ENCODE peak calls at places on chromosomes 6 and 20, in four cellular contexts. One of them, this sample, is unnamed.

GRCh38 chr6:53159558-53159957 is 10.9 kb upstream of the GCM1 start:
- DNase-seq in mesendoderm: peak; percentile 58
- DNase-seq in foreskin melanocyte: no peak
- DNase-seq in left lung: no peak
- DNase-seq in this sample: no peak

GRCh38 chr6:106885659-106886058 is 88.9 kb downstream of the CD24 start:
- DNase-seq in mesendoderm: peak; percentile 15
- DNase-seq in foreskin melanocyte: no peak
- DNase-seq in left lung: no peak
- DNase-seq in this sample: no peak

GRCh38 chr6:50030777-50031562 is 9.2 kb upstream of the DEFB110 start:
- DNase-seq in mesendoderm: peak; percentile 86
- DNase-seq in foreskin melanocyte: no peak
- DNase-seq in left lung: no peak
- DNase-seq in this sample: peak; percentile 52

GRCh38 chr6:6788394-6789020 is 200.0 kb downstream of the LY86 start:
- DNase-seq in mesendoderm: peak; percentile 67
- DNase-seq in foreskin melanocyte: no peak
- DNase-seq in left lung: no peak
- DNase-seq in this sample: no peak

GRCh38 chr6:87700351-87700728 is 1.7 kb downstream of the AKIRIN2 start:
- DNase-seq in mesendoderm: no peak
- DNase-seq in foreskin melanocyte: peak; percentile 76
- DNase-seq in left lung: no peak
- DNase-seq in this sample: no peak

GRCh38 chr6:148524976-148525375 is 182.3 kb downstream of the SASH1 start:
- DNase-seq in mesendoderm: no peak
- DNase-seq in foreskin melanocyte: no peak
- DNase-seq in left lung: no peak
- DNase-seq in this sample: no peak

GRCh38 chr20:46221271-46221670 is 87.0 kb downstream of the CDH22 start:
- DNase-seq in mesendoderm: peak; percentile 60
- DNase-seq in foreskin melanocyte: no peak
- DNase-seq in left lung: no peak
- DNase-seq in this sample: peak; percentile 44

GRCh38 chr6:113481910-113482309 is 375.2 kb upstream of the MARCKS start:
- DNase-seq in mesendoderm: no peak
- DNase-seq in foreskin melanocyte: no peak
- DNase-seq in left lung: no peak
- DNase-seq in this sample: no peak

GRCh38 chr20:8678098-8678776 is 390.6 kb upstream of the PLCB4 start:
- DNase-seq in mesendoderm: no peak
- DNase-seq in foreskin melanocyte: no peak
- DNase-seq in left lung: no peak
- DNase-seq in this sample: no peak

GRCh38 chr20:20894753-20895152 is 182.3 kb upstream of the RALGAPA2 start:
- DNase-seq in mesendoderm: peak; percentile 47
- DNase-seq in foreskin melanocyte: no peak
- DNase-seq in left lung: no peak
- DNase-seq in this sample: peak; percentile 14

GRCh38 chr6:16741112-16742016 is 19.9 kb downstream of the ATXN1 start:
- DNase-seq in mesendoderm: no peak
- DNase-seq in foreskin melanocyte: peak; percentile 96
- DNase-seq in left lung: no peak
- DNase-seq in this sample: no peak

GRCh38 chr6:88982720-88983119 is 19.3 kb upstream of the RNGTT start:
- DNase-seq in mesendoderm: peak; percentile 48
- DNase-seq in foreskin melanocyte: no peak
- DNase-seq in left lung: no peak
- DNase-seq in this sample: peak; percentile 75

GRCh38 chr20:46057856-46058655 is 29.0 kb downstream of the SLC12A5 start:
- DNase-seq in mesendoderm: peak; percentile 83
- DNase-seq in foreskin melanocyte: peak; percentile 43
- DNase-seq in left lung: peak; percentile 94
- DNase-seq in this sample: peak; percentile 77

This sample was measured in left kidney.